ENCODE peak calls at places on chromosomes 16 and 17, in eight cellular contexts. One of them, this sample, is unnamed.

GRCh38 chr16:22694887-22695382 is 119.0 kb upstream of the HS3ST2 start:
- ATAC-seq in effector memory CD8-positive, alpha-beta T cell: no peak
- ATAC-seq in CD4-positive, CD25-positive, alpha-beta regulatory T cell: no peak
- ATAC-seq in upper lobe of left lung: peak
- ATAC-seq in activated CD8-positive, alpha-beta T cell treated with anti-CD3 and anti-CD28 coated beads for 36 hours: no peak
- ATAC-seq in activated CD4-positive, alpha-beta T cell treated with anti-CD3 and anti-CD28 coated beads for 36 hours: no peak
- ATAC-seq in naive thymus-derived CD8-positive, alpha-beta T cell: no peak
- ATAC-seq in Right ventricle myocardium superior: peak
- ATAC-seq in this sample: peak

GRCh38 chr17:78313735-78314648 is 45.9 kb downstream of the SOCS3 start:
- ATAC-seq in effector memory CD8-positive, alpha-beta T cell: peak
- ATAC-seq in CD4-positive, CD25-positive, alpha-beta regulatory T cell: peak
- ATAC-seq in upper lobe of left lung: peak
- ATAC-seq in activated CD8-positive, alpha-beta T cell treated with anti-CD3 and anti-CD28 coated beads for 36 hours: peak
- ATAC-seq in activated CD4-positive, alpha-beta T cell treated with anti-CD3 and anti-CD28 coated beads for 36 hours: peak
- ATAC-seq in naive thymus-derived CD8-positive, alpha-beta T cell: peak
- ATAC-seq in Right ventricle myocardium superior: peak
- ATAC-seq in this sample: peak

GRCh38 chr17:7138800-7139381 is 24.3 kb upstream of the ASGR2 start:
- ATAC-seq in effector memory CD8-positive, alpha-beta T cell: no peak
- ATAC-seq in CD4-positive, CD25-positive, alpha-beta regulatory T cell: no peak
- ATAC-seq in upper lobe of left lung: no peak
- ATAC-seq in activated CD8-positive, alpha-beta T cell treated with anti-CD3 and anti-CD28 coated beads for 36 hours: no peak
- ATAC-seq in activated CD4-positive, alpha-beta T cell treated with anti-CD3 and anti-CD28 coated beads for 36 hours: no peak
- ATAC-seq in naive thymus-derived CD8-positive, alpha-beta T cell: no peak
- ATAC-seq in Right ventricle myocardium superior: no peak
- ATAC-seq in this sample: no peak

GRCh38 chr16:65772134-65772732 is 594.3 kb upstream of the CDH5 start:
- ATAC-seq in effector memory CD8-positive, alpha-beta T cell: no peak
- ATAC-seq in CD4-positive, CD25-positive, alpha-beta regulatory T cell: no peak
- ATAC-seq in upper lobe of left lung: no peak
- ATAC-seq in activated CD8-positive, alpha-beta T cell treated with anti-CD3 and anti-CD28 coated beads for 36 hours: no peak
- ATAC-seq in activated CD4-positive, alpha-beta T cell treated with anti-CD3 and anti-CD28 coated beads for 36 hours: no peak
- ATAC-seq in naive thymus-derived CD8-positive, alpha-beta T cell: no peak
- ATAC-seq in Right ventricle myocardium superior: no peak
- ATAC-seq in this sample: no peak

GRCh38 chr17:75346906-75347305 is 57.7 kb upstream of the SLC25A19 start:
- ATAC-seq in effector memory CD8-positive, alpha-beta T cell: no peak
- ATAC-seq in CD4-positive, CD25-positive, alpha-beta regulatory T cell: no peak
- ATAC-seq in upper lobe of left lung: peak
- ATAC-seq in activated CD8-positive, alpha-beta T cell treated with anti-CD3 and anti-CD28 coated beads for 36 hours: peak
- ATAC-seq in activated CD4-positive, alpha-beta T cell treated with anti-CD3 and anti-CD28 coated beads for 36 hours: peak
- ATAC-seq in naive thymus-derived CD8-positive, alpha-beta T cell: no peak
- ATAC-seq in Right ventricle myocardium superior: no peak
- ATAC-seq in this sample: no peak

GRCh38 chr17:56173958-56174357 is 20.7 kb downstream of the ANKFN1 start:
- ATAC-seq in effector memory CD8-positive, alpha-beta T cell: no peak
- ATAC-seq in CD4-positive, CD25-positive, alpha-beta regulatory T cell: no peak
- ATAC-seq in upper lobe of left lung: no peak
- ATAC-seq in activated CD8-positive, alpha-beta T cell treated with anti-CD3 and anti-CD28 coated beads for 36 hours: no peak
- ATAC-seq in activated CD4-positive, alpha-beta T cell treated with anti-CD3 and anti-CD28 coated beads for 36 hours: no peak
- ATAC-seq in naive thymus-derived CD8-positive, alpha-beta T cell: no peak
- ATAC-seq in Right ventricle myocardium superior: peak
- ATAC-seq in this sample: no peak

GRCh38 chr17:76442341-76443338 is 10.3 kb downstream of the UBE2O start:
- ATAC-seq in effector memory CD8-positive, alpha-beta T cell: no peak
- ATAC-seq in CD4-positive, CD25-positive, alpha-beta regulatory T cell: no peak
- ATAC-seq in upper lobe of left lung: no peak
- ATAC-seq in activated CD8-positive, alpha-beta T cell treated with anti-CD3 and anti-CD28 coated beads for 36 hours: no peak
- ATAC-seq in activated CD4-positive, alpha-beta T cell treated with anti-CD3 and anti-CD28 coated beads for 36 hours: no peak
- ATAC-seq in naive thymus-derived CD8-positive, alpha-beta T cell: no peak
- ATAC-seq in Right ventricle myocardium superior: no peak
- ATAC-seq in this sample: no peak

GRCh38 chr17:41530062-41531048 is 2.2 kb upstream of the KRT19 start:
- ATAC-seq in effector memory CD8-positive, alpha-beta T cell: no peak
- ATAC-seq in CD4-positive, CD25-positive, alpha-beta regulatory T cell: no peak
- ATAC-seq in upper lobe of left lung: peak
- ATAC-seq in activated CD8-positive, alpha-beta T cell treated with anti-CD3 and anti-CD28 coated beads for 36 hours: no peak
- ATAC-seq in activated CD4-positive, alpha-beta T cell treated with anti-CD3 and anti-CD28 coated beads for 36 hours: no peak
- ATAC-seq in naive thymus-derived CD8-positive, alpha-beta T cell: no peak
- ATAC-seq in Right ventricle myocardium superior: no peak
- ATAC-seq in this sample: no peak

GRCh38 chr16:84040206-84040822 is 2.3 kb downstream of the SLC38A8 start:
- ATAC-seq in effector memory CD8-positive, alpha-beta T cell: no peak
- ATAC-seq in CD4-positive, CD25-positive, alpha-beta regulatory T cell: no peak
- ATAC-seq in upper lobe of left lung: no peak
- ATAC-seq in activated CD8-positive, alpha-beta T cell treated with anti-CD3 and anti-CD28 coated beads for 36 hours: no peak
- ATAC-seq in activated CD4-positive, alpha-beta T cell treated with anti-CD3 and anti-CD28 coated beads for 36 hours: no peak
- ATAC-seq in naive thymus-derived CD8-positive, alpha-beta T cell: no peak
- ATAC-seq in Right ventricle myocardium superior: no peak
- ATAC-seq in this sample: no peak

GRCh38 chr16:47045459-47045858 is 72.0 kb upstream of the DNAJA2 start:
- ATAC-seq in effector memory CD8-positive, alpha-beta T cell: peak
- ATAC-seq in CD4-positive, CD25-positive, alpha-beta regulatory T cell: no peak
- ATAC-seq in upper lobe of left lung: no peak
- ATAC-seq in activated CD8-positive, alpha-beta T cell treated with anti-CD3 and anti-CD28 coated beads for 36 hours: peak
- ATAC-seq in activated CD4-positive, alpha-beta T cell treated with anti-CD3 and anti-CD28 coated beads for 36 hours: no peak
- ATAC-seq in naive thymus-derived CD8-positive, alpha-beta T cell: no peak
- ATAC-seq in Right ventricle myocardium superior: no peak
- ATAC-seq in this sample: no peak

GRCh38 chr17:18977021-18977420 is 25.1 kb downstream of the SLC5A10 start:
- ATAC-seq in effector memory CD8-positive, alpha-beta T cell: no peak
- ATAC-seq in CD4-positive, CD25-positive, alpha-beta regulatory T cell: no peak
- ATAC-seq in upper lobe of left lung: no peak
- ATAC-seq in activated CD8-positive, alpha-beta T cell treated with anti-CD3 and anti-CD28 coated beads for 36 hours: no peak
- ATAC-seq in activated CD4-positive, alpha-beta T cell treated with anti-CD3 and anti-CD28 coated beads for 36 hours: no peak
- ATAC-seq in naive thymus-derived CD8-positive, alpha-beta T cell: no peak
- ATAC-seq in Right ventricle myocardium superior: no peak
- ATAC-seq in this sample: no peak

GRCh38 chr17:3585826-3586225 is 23.4 kb downstream of the TRPV1 start:
- ATAC-seq in effector memory CD8-positive, alpha-beta T cell: no peak
- ATAC-seq in CD4-positive, CD25-positive, alpha-beta regulatory T cell: no peak
- ATAC-seq in upper lobe of left lung: no peak
- ATAC-seq in activated CD8-positive, alpha-beta T cell treated with anti-CD3 and anti-CD28 coated beads for 36 hours: no peak
- ATAC-seq in activated CD4-positive, alpha-beta T cell treated with anti-CD3 and anti-CD28 coated beads for 36 hours: no peak
- ATAC-seq in naive thymus-derived CD8-positive, alpha-beta T cell: no peak
- ATAC-seq in Right ventricle myocardium superior: no peak
- ATAC-seq in this sample: no peak

GRCh38 chr17:80363518-80364090 is 51.4 kb upstream of the ENDOV start:
- ATAC-seq in effector memory CD8-positive, alpha-beta T cell: no peak
- ATAC-seq in CD4-positive, CD25-positive, alpha-beta regulatory T cell: peak
- ATAC-seq in upper lobe of left lung: peak
- ATAC-seq in activated CD8-positive, alpha-beta T cell treated with anti-CD3 and anti-CD28 coated beads for 36 hours: no peak
- ATAC-seq in activated CD4-positive, alpha-beta T cell treated with anti-CD3 and anti-CD28 coated beads for 36 hours: no peak
- ATAC-seq in naive thymus-derived CD8-positive, alpha-beta T cell: no peak
- ATAC-seq in Right ventricle myocardium superior: peak
- ATAC-seq in this sample: no peak

GRCh38 chr17:5825717-5826330 is 241.5 kb upstream of the NLRP1 start:
- ATAC-seq in effector memory CD8-positive, alpha-beta T cell: no peak
- ATAC-seq in CD4-positive, CD25-positive, alpha-beta regulatory T cell: no peak
- ATAC-seq in upper lobe of left lung: no peak
- ATAC-seq in activated CD8-positive, alpha-beta T cell treated with anti-CD3 and anti-CD28 coated beads for 36 hours: no peak
- ATAC-seq in activated CD4-positive, alpha-beta T cell treated with anti-CD3 and anti-CD28 coated beads for 36 hours: no peak
- ATAC-seq in naive thymus-derived CD8-positive, alpha-beta T cell: no peak
- ATAC-seq in Right ventricle myocardium superior: no peak
- ATAC-seq in this sample: no peak

GRCh38 chr16:23903001-23903414 is 67.2 kb downstream of the PRKCB start:
- ATAC-seq in effector memory CD8-positive, alpha-beta T cell: no peak
- ATAC-seq in CD4-positive, CD25-positive, alpha-beta regulatory T cell: no peak
- ATAC-seq in upper lobe of left lung: no peak
- ATAC-seq in activated CD8-positive, alpha-beta T cell treated with anti-CD3 and anti-CD28 coated beads for 36 hours: no peak
- ATAC-seq in activated CD4-positive, alpha-beta T cell treated with anti-CD3 and anti-CD28 coated beads for 36 hours: peak
- ATAC-seq in naive thymus-derived CD8-positive, alpha-beta T cell: no peak
- ATAC-seq in Right ventricle myocardium superior: no peak
- ATAC-seq in this sample: no peak